ENCODE peak calls at places on chromosomes 3 and 15, in five cellular contexts. One of them, this sample, is unnamed.

GRCh38 chr3:50574280-50574831 is 5.0 kb downstream of the HEMK1 start:
- DNase-seq in K562: no peak
- DNase-seq in HepG2: no peak
- DNase-seq in GM12878: no peak
- DNase-seq in A549: no peak
- DNase-seq in this sample: no peak

GRCh38 chr3:66490214-66490613 is 10.6 kb downstream of the LRIG1 start:
- DNase-seq in HepG2: no peak
- DNase-seq in GM12878: no peak
- DNase-seq in K562: no peak
- DNase-seq in A549: no peak
- DNase-seq in this sample: no peak

GRCh38 chr3:17218587-17218986 is 333.8 kb downstream of the PLCL2 start:
- DNase-seq in HepG2: no peak
- DNase-seq in K562: no peak
- DNase-seq in GM12878: no peak
- DNase-seq in A549: no peak
- DNase-seq in this sample: no peak

GRCh38 chr3:65829228-65829627 is 209.5 kb downstream of the MAGI1 start:
- DNase-seq in GM12878: no peak
- DNase-seq in HepG2: no peak
- DNase-seq in A549: no peak
- DNase-seq in K562: no peak
- DNase-seq in this sample: no peak

GRCh38 chr3:55198554-55198953 is 270.7 kb upstream of the LRTM1 start:
- DNase-seq in GM12878: no peak
- DNase-seq in HepG2: no peak
- DNase-seq in A549: no peak
- DNase-seq in K562: no peak
- DNase-seq in this sample: no peak

GRCh38 chr3:148879256-148879655 is 14.2 kb downstream of the CPA3 start:
- DNase-seq in A549: no peak
- DNase-seq in K562: no peak
- DNase-seq in HepG2: no peak
- DNase-seq in GM12878: no peak
- DNase-seq in this sample: no peak

GRCh38 chr3:190301591-190301990 is 20.7 kb downstream of the CLDN1 start:
- DNase-seq in K562: no peak
- DNase-seq in HepG2: no peak
- DNase-seq in GM12878: no peak
- DNase-seq in A549: no peak
- DNase-seq in this sample: no peak

GRCh38 chr15:33985287-33985686 is 17.0 kb downstream of the CHRM5 start:
- DNase-seq in GM12878: no peak
- DNase-seq in K562: no peak
- DNase-seq in A549: peak; percentile 21
- DNase-seq in HepG2: no peak
- DNase-seq in this sample: no peak

DNA sequence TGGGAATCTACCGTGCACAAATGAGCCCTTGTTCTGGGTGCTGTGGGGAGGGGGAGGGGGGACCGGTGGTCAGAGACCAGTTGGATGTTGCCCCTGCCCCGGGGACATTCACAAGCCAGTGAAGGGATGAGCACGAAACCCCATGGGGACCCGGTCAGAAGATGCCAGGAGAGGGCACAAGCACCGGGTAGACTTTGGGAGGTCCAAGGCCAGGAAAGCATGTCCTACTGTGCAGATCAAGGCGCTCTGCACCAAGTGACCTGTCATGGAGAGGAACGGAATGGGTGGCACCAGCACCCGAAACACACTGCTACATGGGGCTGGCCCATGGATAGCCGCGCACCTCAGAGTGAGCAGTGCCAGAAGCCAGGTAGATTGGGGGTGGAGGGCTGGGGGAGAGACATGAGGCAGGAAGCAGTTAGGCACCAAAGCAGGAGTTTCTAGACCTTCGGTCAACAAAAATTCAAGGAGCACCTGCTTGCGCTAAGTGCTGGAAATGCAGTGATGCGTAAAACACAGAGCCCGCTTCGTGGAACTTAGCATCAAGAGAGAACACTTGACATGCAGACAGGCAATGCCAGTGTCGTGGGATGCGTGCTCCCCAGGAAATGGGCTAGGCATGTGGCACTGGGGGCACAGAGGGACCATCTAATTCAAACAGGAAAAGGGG is 99.1 kb downstream of the CPN2 start:
- DNase-seq in HepG2: no peak
- DNase-seq in A549: no peak
- DNase-seq in GM12878: no peak
- DNase-seq in K562: no peak
- DNase-seq in this sample: no peak
- TF ChIP-seq REST in HepG2: no peak
- TF ChIP-seq REST in A549: no peak
- TF ChIP-seq REST in GM12878: no peak
- TF ChIP-seq REST in K562: no peak
- TF ChIP-seq REST in this sample: no peak

DNA sequence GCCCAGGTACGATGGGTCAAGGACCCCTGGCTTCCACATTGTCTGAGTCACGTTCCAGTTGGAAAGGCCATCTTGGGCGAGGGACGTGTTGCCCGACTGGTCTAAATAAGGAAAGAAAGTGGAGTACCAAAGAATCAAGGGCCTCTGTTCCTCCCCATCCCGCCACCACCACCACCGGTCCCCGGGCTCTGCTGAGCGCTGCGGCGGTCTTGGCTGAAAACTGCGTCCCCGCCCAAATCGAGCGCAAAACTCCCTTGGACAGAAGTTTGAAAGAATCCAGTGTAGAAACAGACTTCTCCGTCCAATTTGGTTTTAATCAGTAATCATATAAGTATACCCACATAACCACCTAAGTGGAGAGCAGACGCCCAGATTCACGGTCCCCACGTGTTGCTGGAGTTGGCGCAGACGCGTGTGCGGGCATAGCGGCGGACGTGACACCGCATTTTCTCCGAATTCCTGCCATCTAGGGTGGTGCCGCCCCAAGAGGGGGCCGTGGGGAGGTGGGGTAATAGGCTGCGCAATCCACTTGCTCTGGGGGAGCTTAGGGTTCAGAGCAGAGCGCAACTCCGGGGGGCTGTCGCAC is 243.8 kb upstream of the TOPAZ1 start:
- DNase-seq in K562: no peak
- DNase-seq in HepG2: no peak
- DNase-seq in GM12878: no peak
- DNase-seq in A549: peak; percentile 11
- DNase-seq in this sample: no peak
- TF ChIP-seq RFX5 in K562: no peak
- TF ChIP-seq RFX5 in HepG2: no peak
- TF ChIP-seq RFX5 in GM12878: no peak
- TF ChIP-seq RFX5 in A549: no peak
- TF ChIP-seq RFX5 in this sample: no peak

GRCh38 chr15:96047255-96047931 is 283.1 kb upstream of the NR2F2 start:
- DNase-seq in HepG2: no peak
- DNase-seq in A549: no peak
- DNase-seq in GM12878: no peak
- DNase-seq in K562: no peak
- DNase-seq in this sample: no peak
- TF ChIP-seq REST in HepG2: no peak
- TF ChIP-seq REST in A549: no peak
- TF ChIP-seq REST in GM12878: no peak
- TF ChIP-seq REST in K562: no peak
- TF ChIP-seq REST in this sample: no peak

GRCh38 chr15:99536422-99537033 is 29.3 kb upstream of the MEF2A start:
- DNase-seq in GM12878: no peak
- DNase-seq in HepG2: no peak
- DNase-seq in K562: no peak
- DNase-seq in A549: no peak
- DNase-seq in this sample: no peak
- TF ChIP-seq RFX5 in GM12878: no peak
- TF ChIP-seq RFX5 in HepG2: no peak
- TF ChIP-seq RFX5 in K562: no peak
- TF ChIP-seq RFX5 in A549: no peak
- TF ChIP-seq RFX5 in this sample: no peak